ENCODE peak calls at places on chromosomes 11 and 22, in eight cellular contexts. P is GM23248, F is HCT116, L is GM23338, Q is SK-N-SH, U is hepatocyte, D is PC-9, S is MM.1S. R is an unnamed sample. For H3K9me2 and H3K4me1, the result is how much of the 10 kb centered on the place peaks cover.

GRCh38 chr11:13023423-13023822 is 14.3 kb downstream of the RASSF10 start:
- DNase-seq in P (no peak), F (no peak), L (no peak), Q (no peak), U (no peak), D (no peak), S (no peak), R (no peak)

GRCh38 chr11:118660646-118661424 is 18.6 kb downstream of the TREH start:
- DNase-seq in P (no peak), F (no peak), L (no peak), Q (no peak), U (peak), D (no peak), S (no peak), R (no peak)

GRCh38 chr22:27475548-27475897 is 326.0 kb downstream of the MN1 start:
- DNase-seq in P (no peak), F (no peak), L (no peak), Q (no peak), U (no peak), D (peak), S (no peak), R (no peak)

GRCh38 chr22:42996646-42997365 is 18.1 kb downstream of the PACSIN2 start:
- DNase-seq in P (peak), F (no peak), L (no peak), Q (no peak), U (no peak), D (no peak), S (no peak), R (no peak)

GRCh38 chr11:62438641-62439040 is 19.8 kb downstream of the SCGB1A1 start:
- DNase-seq in P (no peak), F (no peak), L (no peak), Q (no peak), U (no peak), D (no peak), S (no peak), R (no peak)

GRCh38 chr11:68122936-68123539 is 1.9 kb upstream of the CHKA start:
- DNase-seq in P (no peak), F (peak), L (peak), Q (no peak), U (peak), D (peak), S (no peak), R (no peak)

GRCh38 chr11:79078999-79079398 is 361.8 kb downstream of the TENM4 start:
- DNase-seq in P (no peak), F (no peak), L (no peak), Q (peak), U (no peak), D (no peak), S (no peak), R (no peak)

GRCh38 chr11:78532991-78533861 is 41.4 kb downstream of the NARS2 start:
- DNase-seq in P (no peak), F (no peak), L (no peak), Q (no peak), U (no peak), D (no peak), S (peak), R (peak)

GRCh38 chr11:66906077-66906929 is 49.4 kb downstream of the LRFN4 start:
- DNase-seq in P (peak), F (peak), L (no peak), Q (no peak), U (no peak), D (no peak), S (no peak), R (no peak)

GRCh38 chr11:30244255-30244654 is 13.4 kb downstream of the FSHB start:
- DNase-seq in P (peak), F (peak), L (no peak), Q (no peak), U (peak), D (no peak), S (no peak), R (no peak)

GRCh38 chr11:96317576-96317975 is 25.4 kb downstream of the MAML2 start:
- DNase-seq in P (no peak), F (no peak), L (peak), Q (no peak), U (no peak), D (no peak), S (peak), R (no peak)

GRCh38 chr11:46003647-46004046 is 81.2 kb downstream of the LARGE2 start:
- DNase-seq in P (peak), F (no peak), L (peak), Q (no peak), U (no peak), D (no peak), S (no peak), R (no peak)

GRCh38 chr11:118263694-118264567 is at the start of gene MPZL2:
- DNase-seq in P (peak), F (peak), L (peak), Q (no peak), U (peak), D (peak), S (peak), R (no peak)

GRCh38 chr11:98136357-98136756 is 884.4 kb upstream of the CNTN5 start:
- DNase-seq in P (no peak), F (no peak), L (no peak), Q (no peak), U (no peak), D (no peak), S (no peak), R (no peak)

GRCh38 chr22:49768961-49769690 is 58.5 kb downstream of the BRD1 start:
- DNase-seq in P (no peak), F (no peak), L (no peak), Q (peak), U (no peak), D (no peak), S (no peak), R (no peak)

GRCh38 chr22:29456211-29456671 is 17.9 kb downstream of the RFPL1 start:
- DNase-seq in P (peak), F (no peak), L (peak), Q (no peak), U (no peak), D (no peak), S (no peak), R (no peak)

GRCh38 chr11:11977206-11977938 is 31.1 kb downstream of the DKK3 start:
- DNase-seq in P (peak), F (peak), L (peak), Q (no peak), U (peak), D (peak), S (no peak), R (no peak)

GRCh38 chr11:2120359-2121100 is 18.7 kb downstream of the IGF2 start:
- DNase-seq in P (no peak), F (no peak), L (peak), Q (peak), U (no peak), D (no peak), S (no peak), R (no peak)

GRCh38 chr11:69419662-69420061 is 61.8 kb upstream of the LINC01488 start:
- DNase-seq in P (no peak), F (no peak), L (no peak), Q (no peak), U (no peak), D (no peak), S (no peak), R (no peak)

GRCh38 chr11:119518746-119519382 is 95.9 kb upstream of the THY1 start:
- DNase-seq in P (peak), F (no peak), L (peak), Q (no peak), U (peak), D (peak), S (peak), R (peak)

GRCh38 chr22:49303781-49304461 is 523.8 kb downstream of the BRD1 start:
- DNase-seq in P (no peak), F (no peak), L (no peak), Q (no peak), U (no peak), D (no peak), S (no peak), R (no peak)

GRCh38 chr11:66291706-66292542 is at the start of gene TMEM151A:
- DNase-seq in P (peak), F (no peak), L (peak), Q (peak), U (peak), D (no peak), S (no peak), R (no peak)

GRCh38 chr22:47409501-47410275 is 647.2 kb downstream of the TBC1D22A start:
- DNase-seq in P (no peak), F (no peak), L (no peak), Q (no peak), U (no peak), D (no peak), S (no peak), R (no peak)

GRCh38 chr11:1089738-1090599 is 15.3 kb downstream of the MUC2 start:
- DNase-seq in P (no peak), F (no peak), L (no peak), Q (no peak), U (no peak), D (no peak), S (no peak), R (no peak)

GRCh38 chr11:58494096-58494495 is 13.8 kb downstream of the OR5B21 start:
- DNase-seq in P (peak), F (no peak), L (no peak), Q (no peak), U (no peak), D (no peak), S (no peak), R (no peak)

GRCh38 chr11:1939006-1939626 is 8.0 kb upstream of the MRPL23 start:
- DNase-seq in P (peak), F (no peak), L (no peak), Q (peak), U (no peak), D (no peak), S (no peak), R (no peak)

GRCh38 chr11:132941024-132941646 is 591.2 kb downstream of the OPCML start:
- DNase-seq in P (peak), F (no peak), L (peak), Q (peak), U (peak), D (no peak), S (no peak), R (peak)

GRCh38 chr22:41092847-41093371 is 517 bp downstream of the EP300 start:
- DNase-seq in P (peak), F (no peak), L (peak), Q (peak), U (peak), D (no peak), S (peak), R (peak)

GRCh38 chr11:118217575-118217974 is 7.2 kb downstream of the JAML start:
- DNase-seq in P (no peak), F (no peak), L (no peak), Q (no peak), U (no peak), D (no peak), S (no peak), R (no peak)

GRCh38 chr11:1297576-1298473 is 11.6 kb downstream of the TOLLIP start:
- DNase-seq in P (no peak), F (no peak), L (no peak), Q (no peak), U (no peak), D (no peak), S (no peak), R (no peak)

GRCh38 chr11:72239296-72239848 is 4.6 kb downstream of the PHOX2A start:
- DNase-seq in P (peak), F (no peak), L (peak), Q (peak), U (peak), D (no peak), S (no peak), R (no peak)

GRCh38 chr11:47950396-47950795 is 30.0 kb upstream of the PTPRJ start:
- DNase-seq in P (no peak), F (no peak), L (no peak), Q (no peak), U (no peak), D (no peak), S (peak), R (peak)

GRCh38 chr11:47616726-47617416 is 22.7 kb upstream of the C1QTNF4 start:
- DNase-seq in P (peak), F (peak), L (peak), Q (no peak), U (peak), D (no peak), S (peak), R (peak)

GRCh38 chr11:2766166-2766565 is 66.4 kb upstream of the KCNQ1OT1 start:
- DNase-seq in P (no peak), F (no peak), L (no peak), Q (no peak), U (no peak), D (no peak), S (no peak), R (no peak)

GRCh38 chr11:77705195-77705876 is 67.7 kb upstream of the CLNS1A start:
- DNase-seq in P (peak), F (peak), L (peak), Q (no peak), U (peak), D (peak), S (no peak), R (no peak)

GRCh38 chr11:15327786-15328231 is 213.1 kb downstream of the INSC start:
- DNase-seq in P (peak), F (peak), L (peak), Q (peak), U (peak), D (no peak), S (peak), R (peak)

GRCh38 chr11:1310315-1310687 is 869 bp upstream of the TOLLIP start:
- DNase-seq in P (no peak), F (no peak), L (no peak), Q (no peak), U (no peak), D (no peak), S (peak), R (peak)

GRCh38 chr11:108221401-108221800 is 1.0 kb downstream of the NPAT start:
- DNase-seq in P (peak), F (no peak), L (peak), Q (no peak), U (no peak), D (no peak), S (no peak), R (peak)

GRCh38 chr11:61054927-61055562 is 47.2 kb upstream of the CD5 start:
- DNase-seq in P (no peak), F (no peak), L (no peak), Q (no peak), U (no peak), D (no peak), S (no peak), R (no peak)
- H3K4me3 ChIP-seq in P (no peak), F (no peak), L (no peak), Q (no peak), U (no peak), D (no peak), S (no peak), R (no peak)

GRCh38 chr22:23862103-23862502 is 4.4 kb downstream of the SLC2A11 start:
- DNase-seq in P (peak), F (peak), L (peak), Q (peak), U (peak), D (no peak), S (peak), R (peak)
- H3K9me2 ChIP-seq in P (under half), F (under half), L (under half), Q (under half), U (under half), D (under half), S (under half), R (under half)

GRCh38 chr22:35915477-35916013 is 113.1 kb downstream of the RBFOX2 start:
- DNase-seq in P (peak), F (no peak), L (no peak), Q (no peak), U (no peak), D (no peak), S (no peak), R (no peak)
- H3K4me1 ChIP-seq in P (under half), F (under half), L (under half), Q (under half), U (under half), D (half or more), S (under half), R (half or more)

GRCh38 chr22:36256474-36256873 is 3.5 kb downstream of the APOL1 start:
- DNase-seq in P (peak), F (no peak), L (no peak), Q (no peak), U (no peak), D (no peak), S (no peak), R (no peak)
- H3K4me3 ChIP-seq in P (no peak), F (no peak), L (no peak), Q (no peak), U (no peak), D (no peak), S (no peak), R (no peak)

GRCh38 chr11:70420496-70420895 is 22.2 kb downstream of the CTTN start:
- DNase-seq in P (no peak), F (no peak), L (no peak), Q (no peak), U (no peak), D (no peak), S (no peak), R (no peak)
- H3K9me2 ChIP-seq in P (under half), F (under half), L (under half), Q (under half), U (under half), D (under half), S (under half), R (under half)

GRCh38 chr22:30691204-30691603 is 3.5 kb upstream of the OSBP2 start:
- DNase-seq in P (no peak), F (no peak), L (no peak), Q (no peak), U (no peak), D (no peak), S (no peak), R (no peak)

GRCh38 chr22:30687358-30687757 is 7.3 kb upstream of the OSBP2 start:
- DNase-seq in P (no peak), F (no peak), L (no peak), Q (no peak), U (no peak), D (no peak), S (no peak), R (no peak)

GRCh38 chr22:30694171-30694637 is 470 bp upstream of the OSBP2 start:
- DNase-seq in P (peak), F (peak), L (peak), Q (peak), U (peak), D (peak), S (peak), R (no peak)

GRCh38 chr22:30685178-30685577 is 9.5 kb upstream of the OSBP2 start:
- DNase-seq in P (no peak), F (no peak), L (no peak), Q (peak), U (no peak), D (peak), S (no peak), R (no peak)

GRCh38 chr22:30689622-30690021 is 5.1 kb upstream of the OSBP2 start:
- DNase-seq in P (no peak), F (no peak), L (no peak), Q (no peak), U (no peak), D (no peak), S (no peak), R (no peak)
- H3K4me1 ChIP-seq in P (under half), F (under half), L (under half), Q (under half), U (under half), D (under half), S (under half), R (under half)

GRCh38 chr22:44670220-44670983 is 31.6 kb upstream of the PRR5 start:
- DNase-seq in P (no peak), F (no peak), L (no peak), Q (no peak), U (no peak), D (no peak), S (no peak), R (no peak)
- H3K4me3 ChIP-seq in P (no peak), F (no peak), L (no peak), Q (no peak), U (no peak), D (no peak), S (no peak), R (no peak)

GRCh38 chr22:23101524-23101923 is 31.2 kb downstream of the GNAZ start:
- DNase-seq in P (no peak), F (no peak), L (no peak), Q (no peak), U (no peak), D (no peak), S (no peak), R (no peak)
- H3K9me2 ChIP-seq in P (under half), F (under half), L (under half), Q (under half), U (under half), D (under half), S (under half), R (under half)

GRCh38 chr22:20565761-20566160 is 58.4 kb downstream of the MED15 start:
- DNase-seq in P (no peak), F (no peak), L (no peak), Q (no peak), U (no peak), D (no peak), S (no peak), R (no peak)
- H3K4me1 ChIP-seq in P (half or more), F (under half), L (under half), Q (under half), U (under half), D (half or more), S (under half), R (under half)

R was measured in OCI-LY7.